ENCODE peak calls at places on chromosomes 2 and 18, in five cellular contexts. J is MM.1S, I is esophagus squamous epithelium, N is bronchial epithelial cell, S is uterus. K is an unnamed sample.

GRCh38 chr2:238489431-238489830 is 62.7 kb downstream of the ASB1 start:
- DNase-seq in S (no peak), N (no peak), J (no peak), I (no peak), K (peak; percentile 3)

GRCh38 chr2:187150667-187151066 is 297.4 kb downstream of the CALCRL start:
- DNase-seq in N (peak; percentile 15), S (no peak), I (no peak), J (no peak), K (no peak)

GRCh38 chr2:20443276-20443920 is 3.5 kb upstream of the RHOB start:
- DNase-seq in N (peak; percentile 58), S (peak; percentile 74), J (peak; percentile 57), I (no peak), K (no peak)

GRCh38 chr2:11899264-11899818 is 152.9 kb downstream of the LPIN1 start:
- DNase-seq in S (no peak), J (no peak), I (no peak), N (peak; percentile 74), K (no peak)

GRCh38 chr2:79860233-79861058 is 347.6 kb downstream of the CTNNA2 start:
- DNase-seq in I (no peak), N (peak; percentile 8), J (peak; percentile 39), S (no peak), K (no peak)

GRCh38 chr2:176104338-176105077 is 2.6 kb upstream of the HOXD11 start:
- DNase-seq in J (no peak), N (no peak), S (peak; percentile 84), I (no peak), K (no peak)

GRCh38 chr18:48699761-48700160 is 160.9 kb downstream of the CTIF start:
- DNase-seq in S (no peak), J (no peak), I (no peak), N (no peak), K (no peak)

GRCh38 chr2:120818441-120818920 is 82.8 kb downstream of the GLI2 start:
- DNase-seq in J (no peak), I (no peak), N (no peak), S (peak; percentile 39), K (peak; percentile 83)

GRCh38 chr2:148167855-148168254 is 147.0 kb downstream of the MBD5 start:
- DNase-seq in N (no peak), S (no peak), J (no peak), I (no peak), K (no peak)

GRCh38 chr2:194826241-194826640 is 830.8 kb upstream of the SLC39A10 start:
- DNase-seq in I (no peak), N (peak; percentile 57), S (no peak), J (no peak), K (no peak)

GRCh38 chr2:177165731-177166711 is 46.6 kb upstream of the HNRNPA3 start:
- DNase-seq in S (no peak), N (peak; percentile 67), J (peak; percentile 82), I (no peak), K (peak; percentile 48)

GRCh38 chr2:75667884-75668283 is 21.3 kb downstream of the MRPL19 start:
- DNase-seq in N (no peak), I (no peak), S (no peak), J (no peak), K (no peak)

GRCh38 chr2:222862915-222863544 is 2.2 kb downstream of the ACSL3 start:
- DNase-seq in N (peak; percentile 25), I (no peak), S (no peak), J (no peak), K (no peak)

GRCh38 chr2:37833420-37833819 is 91.7 kb upstream of the RMDN2 start:
- DNase-seq in J (no peak), S (no peak), I (no peak), N (no peak), K (no peak)

GRCh38 chr2:176999331-176999730 is 213.3 kb upstream of the HNRNPA3 start:
- DNase-seq in I (no peak), N (no peak), S (no peak), J (no peak), K (no peak)

GRCh38 chr2:100178085-100178788 is 35.8 kb upstream of the AFF3 start:
- DNase-seq in N (peak; percentile 59), I (no peak), J (peak; percentile 24), S (no peak), K (no peak)

GRCh38 chr18:76369791-76370555 is 125.1 kb downstream of the ZNF516 start:
- DNase-seq in J (no peak), N (no peak), S (no peak), I (no peak), K (no peak)

GRCh38 chr18:28075501-28075900 is 101.4 kb downstream of the CDH2 start:
- DNase-seq in I (no peak), S (no peak), N (no peak), J (no peak), K (no peak)

GRCh38 chr2:95032341-95032740 is 6.8 kb downstream of the MAL start:
- DNase-seq in N (no peak), I (no peak), S (no peak), J (no peak), K (no peak)

GRCh38 chr2:95034221-95034620 is 8.7 kb downstream of the MAL start:
- DNase-seq in S (no peak), I (no peak), N (no peak), J (no peak), K (no peak)

GRCh38 chr2:95034818-95035217 is 9.3 kb downstream of the MAL start:
- DNase-seq in I (no peak), J (no peak), S (no peak), N (no peak), K (no peak)

GRCh38 chr2:95031726-95032116 is 6.2 kb downstream of the MAL start:
- DNase-seq in I (no peak), N (peak; percentile 14), S (no peak), J (no peak), K (no peak)

DNA sequence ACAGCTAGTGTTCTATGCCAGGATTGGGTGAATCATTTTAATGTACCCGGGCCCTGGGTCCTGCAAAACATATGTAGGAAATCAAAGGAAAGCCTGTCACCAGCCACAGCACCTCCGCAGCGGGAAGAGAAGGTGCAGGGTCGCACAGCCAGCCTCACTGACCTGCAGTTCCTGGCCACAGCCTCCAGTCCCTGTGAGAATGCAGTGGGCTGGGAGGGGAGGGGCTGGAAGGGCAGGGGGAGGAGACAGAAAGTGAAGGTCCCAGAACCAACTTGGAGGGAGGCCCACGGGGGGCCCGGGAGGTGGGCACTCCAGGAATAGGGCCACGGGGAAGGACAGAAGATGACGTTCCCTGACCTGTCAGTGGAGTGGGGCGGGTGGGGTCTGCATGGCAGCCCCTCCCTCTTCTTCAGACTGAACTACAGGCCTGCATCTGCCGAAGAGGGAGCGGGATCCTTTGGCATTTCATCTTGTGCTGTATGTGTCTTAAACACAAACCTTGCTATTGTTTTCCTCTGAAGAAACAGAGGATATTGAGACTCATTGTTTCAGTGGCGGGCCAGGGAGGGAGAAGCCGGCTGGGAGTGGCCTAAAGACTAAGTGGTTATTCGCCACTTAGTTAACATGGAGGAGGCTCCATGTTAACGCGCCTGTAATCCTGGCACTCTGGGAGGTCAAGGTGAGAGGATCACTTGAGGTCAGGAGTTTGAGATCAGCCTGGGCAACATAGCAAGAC is 7.5 kb downstream of the MAL start:
- DNase-seq in N (no peak), I (no peak), S (no peak), J (no peak), K (no peak)
- H3K27me3 ChIP-seq in N (peaks cover 2% of the 10 kb centered on the region), I (peaks cover 44% of the 10 kb centered on the region), S (no peaks in the 10 kb centered on the region), J (no peaks in the 10 kb centered on the region), K (no peaks in the 10 kb centered on the region)

GRCh38 chr2:72144746-72145657 is 2.7 kb downstream of the CYP26B1 start:
- DNase-seq in J (peak; percentile 25), I (no peak), S (peak; percentile 14), N (no peak), K (peak; percentile 39)
- H3K27me3 ChIP-seq in J (peaks cover 19% of the 10 kb centered on the region), I (peaks cover 82% of the 10 kb centered on the region), S (peaks cover 38% of the 10 kb centered on the region), N (peaks cover 35% of the 10 kb centered on the region), K (no peaks in the 10 kb centered on the region)

GRCh38 chr2:10078704-10079191 is 1.5 kb downstream of the CYS1 start:
- DNase-seq in N (no peak), J (no peak), I (no peak), S (no peak), K (no peak)

GRCh38 chr2:10076511-10076910 is 3.7 kb downstream of the CYS1 start:
- DNase-seq in J (no peak), S (no peak), N (no peak), I (no peak), K (no peak)

GRCh38 chr2:10078001-10078400 is 2.2 kb downstream of the CYS1 start:
- DNase-seq in I (no peak), S (no peak), J (no peak), N (no peak), K (no peak)

GRCh38 chr2:10075571-10076209 is 4.5 kb downstream of the CYS1 start:
- DNase-seq in N (no peak), S (no peak), J (no peak), I (no peak), K (no peak)

DNA sequence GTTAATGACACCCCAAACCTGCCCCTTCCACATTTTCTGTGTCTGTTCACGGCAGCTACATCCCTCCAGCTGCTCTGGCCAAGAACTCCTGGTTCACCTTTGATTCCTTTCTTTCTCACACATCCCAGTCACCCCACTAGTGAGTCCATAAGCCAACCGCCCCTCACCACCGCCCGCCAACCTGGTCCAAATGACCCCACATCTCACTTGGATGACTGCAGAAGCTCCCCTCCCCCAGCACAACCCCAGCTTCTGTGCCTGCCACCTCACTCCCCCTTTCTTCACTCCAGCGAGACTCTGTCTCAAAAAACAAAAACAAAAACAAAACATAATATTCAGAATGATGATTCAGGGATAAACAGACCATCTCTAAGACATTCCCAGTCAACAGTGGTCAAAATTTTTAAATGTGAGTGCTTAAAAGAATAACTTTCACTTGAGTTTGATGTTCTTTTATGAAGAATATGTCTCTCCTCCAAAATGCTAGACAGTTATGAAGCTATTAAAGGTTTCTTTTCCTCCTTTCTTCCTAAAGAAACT is 3.2 kb downstream of the CYS1 start:
- DNase-seq in S (no peak), J (no peak), N (no peak), I (no peak), K (no peak)
- H3K27me3 ChIP-seq in S (no peaks in the 10 kb centered on the region), J (peaks cover 62% of the 10 kb centered on the region), N (peaks cover 15% of the 10 kb centered on the region), I (peaks cover 91% of the 10 kb centered on the region), K (no peaks in the 10 kb centered on the region)

GRCh38 chr2:95022309-95023221 is 2.9 kb upstream of the MAL start:
- DNase-seq in N (peak; percentile 44), J (peak; percentile 70), S (no peak), I (no peak), K (peak; percentile 43)

GRCh38 chr2:95025406-95026319 is at the start of gene MAL:
- DNase-seq in S (no peak), N (no peak), J (no peak), I (no peak), K (no peak)

GRCh38 chr2:95024960-95025405 is 525 bp upstream of the MAL start:
- DNase-seq in S (no peak), N (no peak), J (no peak), I (no peak), K (no peak)

GRCh38 chr2:95023222-95023597 is 2.3 kb upstream of the MAL start:
- DNase-seq in J (peak; percentile 51), I (no peak), N (no peak), S (no peak), K (no peak)

DNA sequence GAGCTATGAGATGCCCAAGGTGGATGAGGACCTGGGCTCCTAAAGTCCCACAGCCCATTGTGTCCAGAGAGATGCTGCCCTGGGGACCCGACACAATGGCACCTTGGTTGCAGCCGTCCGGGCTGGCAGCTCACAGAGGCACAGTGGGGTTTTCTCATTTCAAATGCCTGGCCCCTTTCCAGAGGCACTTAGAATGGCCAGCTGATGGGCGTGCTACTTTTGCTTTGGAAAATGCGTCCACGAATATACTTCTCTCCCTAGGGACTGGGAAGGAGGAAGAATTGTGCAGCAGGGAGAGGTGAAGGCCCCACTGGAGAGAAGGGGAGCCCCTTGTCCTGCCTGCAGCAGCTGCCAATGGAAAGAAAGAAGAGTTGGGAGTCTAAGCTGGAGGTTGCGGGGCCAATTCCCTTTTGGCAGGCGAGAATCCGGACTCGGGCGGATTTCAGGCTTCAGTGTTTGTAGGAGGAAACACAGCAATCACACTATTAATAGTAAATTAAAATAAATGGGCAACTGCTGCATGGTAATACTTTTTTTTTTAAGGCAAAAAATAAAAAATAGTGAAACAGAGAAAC is 1.1 kb upstream of the MAL start:
- DNase-seq in N (no peak), I (no peak), S (no peak), J (no peak), K (no peak)
- H3K27me3 ChIP-seq in N (peaks cover 31% of the 10 kb centered on the region), I (peaks cover 70% of the 10 kb centered on the region), S (no peaks in the 10 kb centered on the region), J (peaks cover 4% of the 10 kb centered on the region), K (no peaks in the 10 kb centered on the region)

K was measured in ovary.